ENCODE peak calls at places on chromosomes 16 and 17, in six cellular contexts. M is HepG2, L is Calu3, U is IMR-90, V is body of pancreas, E is lung. I is an unnamed sample.

GRCh38 chr17:27294689-27295630 is 1.0 kb downstream of the WSB1 start:
- DNase-seq in E (peak), M (peak), L (peak), V (peak), U (peak), I (peak)

GRCh38 chr16:9499921-9500593 is 408.6 kb downstream of the HAPSTR1 start:
- DNase-seq in U (no peak), E (peak), M (no peak), L (no peak), V (no peak), I (no peak)

GRCh38 chr17:30819941-30820705 is 4.4 kb downstream of the CRLF3 start:
- DNase-seq in E (no peak), V (no peak), L (no peak), M (no peak), U (peak), I (no peak)

GRCh38 chr17:41695134-41695661 is 6.5 kb downstream of the EIF1 start:
- DNase-seq in E (no peak), U (peak), L (no peak), M (no peak), V (no peak), I (no peak)

GRCh38 chr16:1762196-1762878 is 9.0 kb downstream of the NME3 start:
- DNase-seq in M (no peak), L (no peak), U (no peak), V (no peak), E (no peak), I (no peak)

GRCh38 chr17:55726440-55726839 is 3.8 kb upstream of the TMEM100 start:
- DNase-seq in L (peak), U (peak), M (no peak), V (peak), E (peak), I (no peak)

GRCh38 chr17:9241371-9241712 is 220.0 kb downstream of the NTN1 start:
- DNase-seq in U (no peak), M (no peak), E (no peak), V (no peak), L (no peak), I (no peak)

GRCh38 chr16:47644166-47644565 is 183.0 kb downstream of the PHKB start:
- DNase-seq in E (no peak), U (peak), V (peak), M (no peak), L (peak), I (no peak)

GRCh38 chr16:28845173-28846079 is 722 bp downstream of the TUFM start:
- DNase-seq in E (no peak), L (peak), U (peak), V (peak), M (peak), I (no peak)

GRCh38 chr16:23500212-23500865 is 10.0 kb downstream of the GGA2 start:
- DNase-seq in V (peak), U (no peak), E (no peak), L (no peak), M (no peak), I (no peak)

GRCh38 chr17:37259030-37259735 is 116.6 kb upstream of the C17orf78 start:
- DNase-seq in V (no peak), M (no peak), E (no peak), U (peak), L (no peak), I (no peak)

GRCh38 chr17:63988741-63989621 is 9.2 kb upstream of the PRR29 start:
- DNase-seq in M (no peak), E (no peak), L (no peak), V (peak), U (no peak), I (no peak)

GRCh38 chr16:49362230-49362629 is 11.4 kb upstream of the C16orf78 start:
- DNase-seq in U (no peak), L (no peak), M (no peak), V (no peak), E (no peak), I (no peak)

GRCh38 chr16:19239756-19240155 is 45.8 kb upstream of the CLEC19A start:
- DNase-seq in V (no peak), L (no peak), E (no peak), M (no peak), U (no peak), I (no peak)

GRCh38 chr17:73325527-73325842 is 13.7 kb upstream of the CDC42EP4 start:
- DNase-seq in M (no peak), V (no peak), U (peak), L (no peak), E (no peak), I (no peak)

GRCh38 chr16:4748682-4749411 is 14.5 kb downstream of the DNAAF8 start:
- DNase-seq in L (no peak), U (no peak), E (no peak), M (no peak), V (no peak), I (no peak)

GRCh38 chr17:64032081-64032480 is 11.6 kb upstream of the ICAM2 start:
- DNase-seq in L (no peak), V (no peak), E (no peak), M (no peak), U (peak), I (no peak)

GRCh38 chr16:3945751-3946603 is 65.5 kb upstream of the CREBBP start:
- DNase-seq in M (peak), U (peak), L (peak), V (peak), E (peak), I (no peak)

GRCh38 chr17:61395983-61396585 is 3.6 kb upstream of the TBX2 start:
- DNase-seq in M (no peak), U (peak), L (no peak), E (no peak), V (no peak), I (no peak)

GRCh38 chr17:70119961-70120360 is 44.9 kb downstream of the KCNJ16 start:
- DNase-seq in U (no peak), M (no peak), E (no peak), V (no peak), L (no peak), I (no peak)

GRCh38 chr17:43898446-43898845 is 8.9 kb downstream of the MPP2 start:
- DNase-seq in V (no peak), L (no peak), M (no peak), U (no peak), E (no peak), I (no peak)

GRCh38 chr16:17342031-17342430 is 128.7 kb downstream of the XYLT1 start:
- DNase-seq in E (no peak), U (no peak), M (no peak), V (no peak), L (no peak), I (no peak)

GRCh38 chr17:57404073-57404472 is 147.8 kb downstream of the MSI2 start:
- DNase-seq in U (no peak), V (no peak), M (peak), L (no peak), E (no peak), I (no peak)

GRCh38 chr16:69384974-69385373 is 833 bp downstream of the TERF2 start:
- DNase-seq in U (no peak), E (no peak), V (no peak), M (no peak), L (no peak), I (no peak)

GRCh38 chr16:27639588-27640276 is 89.8 kb downstream of the KATNIP start:
- DNase-seq in U (peak), E (no peak), M (peak), V (no peak), L (peak), I (peak)

GRCh38 chr17:4802228-4802627 is at the start of gene C17orf114:
- DNase-seq in U (no peak), V (no peak), M (no peak), L (no peak), E (no peak), I (no peak)

GRCh38 chr17:56897646-56898424 is 16.0 kb downstream of the TRIM25 start:
- DNase-seq in L (no peak), U (no peak), M (no peak), V (no peak), E (no peak), I (no peak)

GRCh38 chr17:83171661-83172060 is 92.3 kb downstream of the METRNL start:
- DNase-seq in V (no peak), L (no peak), M (no peak), E (peak), U (no peak), I (no peak)

GRCh38 chr16:87174061-87174460 is 143.1 kb downstream of the C16orf95 start:
- DNase-seq in M (no peak), V (no peak), L (no peak), E (no peak), U (no peak), I (no peak)

GRCh38 chr17:73436966-73437365 is 125.2 kb upstream of the CDC42EP4 start:
- DNase-seq in E (no peak), U (peak), L (no peak), M (no peak), V (no peak), I (no peak)

DNA sequence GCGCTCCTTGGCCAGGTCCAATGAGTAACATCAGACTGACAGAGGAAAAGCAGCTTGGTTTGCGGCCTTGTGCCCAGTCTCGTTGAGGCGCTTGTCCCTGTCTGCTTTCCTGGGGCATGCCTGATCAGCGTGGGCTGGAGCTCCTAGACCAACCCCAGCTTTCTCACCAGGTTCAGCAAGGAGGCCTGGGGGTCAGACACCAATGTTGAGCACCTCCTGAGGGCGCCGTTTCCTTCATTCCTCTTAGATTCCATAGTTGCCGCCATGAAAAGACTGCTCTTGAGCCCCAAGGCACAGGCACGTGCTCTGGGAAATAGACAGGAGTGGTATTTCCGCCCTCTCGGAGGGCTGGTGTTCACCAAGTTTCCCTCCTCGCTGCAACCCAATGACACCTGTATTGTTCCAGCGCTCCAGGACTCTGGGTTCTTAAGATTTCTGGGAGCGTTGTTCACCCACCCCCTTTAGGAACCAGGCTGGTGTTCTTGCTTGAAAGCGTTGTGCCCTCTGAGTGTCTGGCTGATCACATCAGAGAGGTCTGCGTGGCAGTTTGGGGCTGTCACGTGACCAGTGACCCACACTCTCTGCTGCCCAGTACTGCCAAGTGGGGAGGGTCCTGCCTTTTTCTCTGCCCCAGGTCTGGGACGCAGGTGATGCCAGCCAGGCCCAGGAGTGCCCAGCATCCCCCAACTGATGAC is 18.0 kb downstream of the KCTD2 start:
- DNase-seq in V (no peak), M (no peak), E (no peak), U (no peak), L (no peak), I (no peak)
- TF ChIP-seq CTCF in V (no peak), M (no peak), E (no peak), U (no peak), L (no peak), I (no peak)

GRCh38 chr17:48123776-48124388 is 16.3 kb downstream of the SNX11 start:
- DNase-seq in E (no peak), M (no peak), L (no peak), V (no peak), U (no peak), I (no peak)
- TF ChIP-seq CTCF in E (no peak), M (no peak), L (no peak), V (no peak), U (no peak), I (no peak)

GRCh38 chr17:21058098-21058893 is 15.5 kb upstream of the USP22 start:
- DNase-seq in V (no peak), E (no peak), M (no peak), U (peak), L (no peak), I (no peak)
- TF ChIP-seq CTCF in V (no peak), E (no peak), M (no peak), U (peak), L (no peak), I (no peak)

GRCh38 chr17:17855334-17855725 is 18.5 kb upstream of the SREBF1 start:
- DNase-seq in U (no peak), V (no peak), M (no peak), E (no peak), L (no peak), I (no peak)
- TF ChIP-seq CTCF in U (no peak), V (no peak), M (no peak), E (no peak), L (no peak), I (no peak)

GRCh38 chr17:62653002-62653830 is 25.7 kb downstream of the MRC2 start:
- DNase-seq in M (no peak), L (peak), V (peak), E (peak), U (peak), I (peak)
- TF ChIP-seq CTCF in M (no peak), L (no peak), V (no peak), E (no peak), U (no peak), I (no peak)

GRCh38 chr17:1022278-1023024 is 25.5 kb downstream of the TIMM22 start:
- DNase-seq in V (no peak), M (no peak), U (no peak), L (no peak), E (no peak), I (no peak)
- TF ChIP-seq CTCF in V (no peak), M (no peak), U (no peak), L (no peak), E (no peak), I (no peak)

GRCh38 chr16:11871193-11871592 is 19.9 kb upstream of the RSL1D1 start:
- DNase-seq in M (peak), E (peak), V (no peak), L (no peak), U (peak), I (peak)
- TF ChIP-seq CTCF in M (peak), E (no peak), V (no peak), L (no peak), U (peak), I (peak)

GRCh38 chr17:78689029-78689428 is 93.0 kb downstream of the CYTH1 start:
- DNase-seq in L (no peak), E (no peak), V (no peak), U (no peak), M (no peak), I (no peak)
- TF ChIP-seq CTCF in L (no peak), E (no peak), V (no peak), U (no peak), M (no peak), I (no peak)

DNA sequence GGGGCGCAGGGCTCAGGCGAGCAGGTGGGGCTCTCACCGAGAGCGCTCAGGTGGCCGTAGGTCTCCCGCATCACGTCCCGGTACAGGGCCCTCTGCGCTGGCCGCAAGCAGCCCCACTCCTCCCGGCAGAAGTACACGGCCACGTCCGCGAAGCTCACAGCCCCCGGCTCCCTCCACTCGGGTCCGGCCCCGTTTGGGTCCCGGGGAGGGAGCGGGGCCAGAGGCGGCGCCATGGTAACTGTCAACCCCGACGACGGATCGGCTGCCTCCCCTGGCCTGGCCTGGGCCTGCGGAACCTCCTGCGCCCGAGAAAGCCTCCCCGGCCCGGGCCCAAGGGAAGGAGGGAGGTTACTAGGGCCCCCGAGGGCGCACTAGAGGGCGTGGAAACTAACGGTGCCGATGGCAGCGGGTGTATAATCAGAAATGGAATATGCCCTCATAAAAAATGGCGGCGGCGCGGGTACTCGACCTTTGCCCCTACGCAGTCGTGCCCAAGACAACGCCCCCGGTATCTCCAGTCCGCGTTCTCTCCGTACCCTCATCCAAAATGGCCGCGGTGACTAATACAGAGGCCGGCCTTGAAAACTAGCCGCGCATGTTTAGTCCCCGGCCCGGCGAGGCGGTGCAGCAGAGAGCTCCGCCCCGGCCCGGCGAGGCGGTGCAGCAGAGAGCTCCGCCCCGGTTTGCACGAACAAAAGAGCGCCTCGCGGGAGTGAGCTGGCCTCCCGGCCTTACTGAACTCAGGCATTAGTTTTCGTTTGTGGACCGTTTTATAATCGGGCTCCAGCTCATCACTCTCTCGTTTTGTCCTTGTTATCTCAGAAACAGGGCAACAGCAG is at the start of gene ZNF764:
- DNase-seq in E (peak), V (peak), U (peak), M (peak), L (peak), I (peak)
- TF ChIP-seq CTCF in E (no peak), V (no peak), U (no peak), M (no peak), L (no peak), I (no peak)

GRCh38 chr16:54126907-54127306 is 159.7 kb downstream of the IRX3 start:
- DNase-seq in E (no peak), M (no peak), V (no peak), U (no peak), L (no peak), I (no peak)
- TF ChIP-seq CTCF in E (no peak), M (no peak), V (no peak), U (no peak), L (no peak), I (no peak)

I was measured in endothelial cell.